ENCODE peak calls at places on chromosome 18, in nine cellular contexts. Z is PC-3, G is PC-9, H is HCT116, W is GM23248, J is OCI-LY7, T is Karpas-422, F is MM.1S, D is GM23338. E is an unnamed sample.

GRCh38 chr18:21083017-21083416 is 28.6 kb downstream of the ROCK1 start:
- DNase-seq in F (no peak), J (no peak), G (no peak), D (no peak), W (no peak), H (no peak), Z (no peak), T (no peak), E (no peak)

GRCh38 chr18:48300463-48300961 is 108.7 kb downstream of the ZBTB7C start:
- DNase-seq in G (no peak), D (peak; percentile 78), W (no peak), J (peak; percentile 14), Z (peak; percentile 5), F (peak; percentile 32), T (peak; percentile 72), H (no peak), E (no peak)

GRCh38 chr18:55927831-55928230 is 339.8 kb upstream of the TCF4 start:
- DNase-seq in T (no peak), H (no peak), J (no peak), Z (no peak), F (no peak), D (no peak), W (peak; percentile 76), G (no peak), E (no peak)

GRCh38 chr18:77554061-77554460 is 304.4 kb downstream of the GALR1 start:
- DNase-seq in G (no peak), W (no peak), J (no peak), T (no peak), F (no peak), H (no peak), Z (no peak), D (no peak), E (no peak)

GRCh38 chr18:23057096-23057495 is 78.2 kb upstream of the CABLES1 start:
- DNase-seq in D (no peak), Z (no peak), J (no peak), F (no peak), T (no peak), H (no peak), G (no peak), W (no peak), E (peak; percentile 56)

GRCh38 chr18:32317651-32318050 is 127.8 kb downstream of the MEP1B start:
- DNase-seq in T (no peak), Z (no peak), G (no peak), D (no peak), H (no peak), F (no peak), W (peak; percentile 71), J (no peak), E (no peak)

GRCh38 chr18:61466736-61467135 is 133.5 kb downstream of the CDH20 start:
- DNase-seq in G (no peak), Z (no peak), D (peak; percentile 8), J (no peak), F (no peak), T (no peak), W (no peak), H (no peak), E (no peak)

GRCh38 chr18:2168022-2168421 is 403.3 kb downstream of the METTL4 start:
- DNase-seq in W (no peak), T (no peak), H (no peak), F (no peak), J (no peak), D (no peak), G (no peak), Z (peak; percentile 19), E (no peak)

GRCh38 chr18:63708650-63709049 is 5.9 kb downstream of the SERPINB11 start:
- DNase-seq in T (no peak), F (no peak), G (no peak), J (no peak), Z (peak; percentile 29), H (no peak), W (peak; percentile 89), D (no peak), E (no peak)

GRCh38 chr18:46649071-46649862 is 7.8 kb downstream of the LOXHD1 start:
- DNase-seq in J (no peak), W (no peak), D (no peak), F (no peak), G (no peak), T (no peak), Z (no peak), H (no peak), E (no peak)

GRCh38 chr18:50619833-50620232 is 59.9 kb downstream of the MAPK4 start:
- DNase-seq in H (no peak), F (no peak), G (no peak), W (no peak), D (no peak), J (no peak), T (no peak), Z (no peak), E (no peak)

GRCh38 chr18:70181015-70181414 is 24.5 kb downstream of the RTTN start:
- DNase-seq in F (no peak), T (no peak), J (no peak), H (peak; percentile 94), D (no peak), W (peak; percentile 76), Z (peak; percentile 47), G (peak; percentile 90), E (no peak)

DNA sequence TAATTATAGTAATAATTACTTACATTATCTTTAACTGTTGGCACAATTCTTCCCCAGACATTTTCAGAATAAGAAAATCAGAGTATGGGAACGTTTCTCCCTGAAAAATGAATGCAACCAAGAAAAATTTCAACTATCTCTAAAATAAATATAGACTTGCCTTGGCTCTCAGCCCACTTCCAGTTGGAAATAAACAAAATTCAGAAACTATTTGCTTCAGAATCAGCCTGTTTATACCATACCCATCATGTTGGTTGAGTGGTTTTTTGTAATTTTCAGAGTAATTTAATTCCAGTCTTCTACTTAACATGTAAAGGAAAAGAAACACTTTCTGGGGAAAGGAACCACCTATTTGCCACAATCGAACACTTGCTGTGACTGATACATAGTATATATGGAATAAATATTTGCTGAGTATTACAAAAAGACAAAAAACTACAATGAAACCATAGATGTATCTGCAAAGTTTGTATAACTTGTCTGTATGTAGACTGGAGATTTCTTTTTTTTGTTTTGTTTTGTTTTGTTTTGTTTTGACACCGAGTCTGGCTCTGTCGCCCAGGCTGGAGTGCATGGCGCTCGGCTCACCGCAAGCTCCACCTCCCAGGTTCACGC is 165.5 kb downstream of the TMX3 start:
- DNase-seq in G (no peak), W (peak; percentile 14), D (no peak), J (no peak), F (no peak), H (no peak), T (no peak), Z (peak; percentile 15), E (no peak)
- H3K9me2 ChIP-seq in G (no peaks in the 10 kb centered on the region), W (no peaks in the 10 kb centered on the region), D (no peaks in the 10 kb centered on the region), J (no peaks in the 10 kb centered on the region), F (no peaks in the 10 kb centered on the region), H (no peaks in the 10 kb centered on the region), T (no peaks in the 10 kb centered on the region), Z (no peaks in the 10 kb centered on the region), E (no peaks in the 10 kb centered on the region)

GRCh38 chr18:30501594-30501993 is 540.9 kb downstream of the DSC3 start:
- DNase-seq in W (no peak), Z (no peak), H (no peak), T (no peak), F (no peak), G (no peak), D (no peak), J (no peak), E (no peak)
- H3K9me2 ChIP-seq in W (no peaks in the 10 kb centered on the region), Z (no peaks in the 10 kb centered on the region), H (no peaks in the 10 kb centered on the region), T (no peaks in the 10 kb centered on the region), F (no peaks in the 10 kb centered on the region), G (no peaks in the 10 kb centered on the region), D (no peaks in the 10 kb centered on the region), J (no peaks in the 10 kb centered on the region), E (no peaks in the 10 kb centered on the region)

DNA sequence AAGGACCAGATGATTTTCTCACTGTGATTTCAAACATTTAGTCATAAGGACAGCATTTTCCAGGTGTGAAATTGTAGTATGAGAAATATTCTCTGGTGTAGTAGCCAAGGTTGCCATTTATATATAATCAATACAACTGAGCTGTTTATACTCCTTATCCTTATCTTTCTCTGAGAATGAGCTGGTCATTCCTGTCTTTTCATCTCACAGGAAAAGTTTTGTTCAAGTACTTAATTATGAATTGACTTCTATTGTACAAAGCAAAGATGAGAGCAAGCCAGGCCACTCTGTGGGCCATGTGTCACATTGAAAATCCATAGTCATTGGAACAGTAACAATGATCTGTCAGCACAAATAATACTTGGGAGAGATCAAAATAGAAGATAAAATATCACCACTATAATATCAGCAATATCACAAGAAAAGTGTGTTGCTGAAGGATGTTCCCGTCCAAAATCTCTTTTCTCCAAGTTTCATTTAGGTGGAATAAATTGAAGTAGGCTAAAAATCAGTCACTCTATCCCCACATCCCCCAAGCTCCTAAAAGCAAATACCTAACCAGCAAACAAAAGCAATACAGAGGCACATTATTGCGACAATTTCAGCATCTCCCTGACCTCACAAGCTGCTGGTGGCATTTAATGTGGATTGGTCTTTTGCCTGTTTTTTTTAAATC is 2.1 kb downstream of the RIT2 start:
- DNase-seq in H (no peak), T (no peak), J (no peak), W (no peak), D (no peak), G (no peak), Z (no peak), F (no peak), E (no peak)
- H3K9me2 ChIP-seq in H (no peaks in the 10 kb centered on the region), T (peaks cover 2% of the 10 kb centered on the region), J (no peaks in the 10 kb centered on the region), W (no peaks in the 10 kb centered on the region), D (no peaks in the 10 kb centered on the region), G (no peaks in the 10 kb centered on the region), Z (no peaks in the 10 kb centered on the region), F (no peaks in the 10 kb centered on the region), E (no peaks in the 10 kb centered on the region)

GRCh38 chr18:3192286-3192685 is 27.5 kb downstream of the MYOM1 start:
- DNase-seq in T (no peak), G (no peak), H (no peak), D (no peak), J (no peak), W (no peak), F (no peak), Z (no peak), E (peak; percentile 12)
- H3K9me2 ChIP-seq in T (no peaks in the 10 kb centered on the region), G (no peaks in the 10 kb centered on the region), H (no peaks in the 10 kb centered on the region), D (no peaks in the 10 kb centered on the region), J (no peaks in the 10 kb centered on the region), W (no peaks in the 10 kb centered on the region), F (no peaks in the 10 kb centered on the region), Z (no peaks in the 10 kb centered on the region), E (no peaks in the 10 kb centered on the region)

GRCh38 chr18:74430811-74431571 is 26.1 kb downstream of the DIPK1C start:
- DNase-seq in G (no peak), J (no peak), D (no peak), W (no peak), F (no peak), T (peak; percentile 75), H (no peak), Z (no peak), E (no peak)

GRCh38 chr18:74435740-74436139 is 21.4 kb downstream of the DIPK1C start:
- DNase-seq in G (no peak), W (no peak), T (no peak), Z (no peak), H (no peak), J (no peak), D (no peak), F (no peak), E (no peak)

GRCh38 chr18:74436158-74436755 is 20.9 kb downstream of the DIPK1C start:
- DNase-seq in J (no peak), G (no peak), Z (no peak), D (peak; percentile 10), H (no peak), F (no peak), W (no peak), T (no peak), E (no peak)

GRCh38 chr18:74430231-74430630 is 26.9 kb downstream of the DIPK1C start:
- DNase-seq in F (no peak), G (no peak), H (no peak), T (no peak), J (no peak), Z (no peak), W (no peak), D (no peak), E (no peak)

GRCh38 chr18:74434466-74434865 is 22.6 kb downstream of the DIPK1C start:
- DNase-seq in H (no peak), F (no peak), J (no peak), T (no peak), Z (no peak), W (no peak), D (no peak), G (no peak), E (no peak)
- H3K9me2 ChIP-seq in H (no peaks in the 10 kb centered on the region), F (no peaks in the 10 kb centered on the region), J (no peaks in the 10 kb centered on the region), T (no peaks in the 10 kb centered on the region), Z (no peaks in the 10 kb centered on the region), W (no peaks in the 10 kb centered on the region), D (peaks cover 7% of the 10 kb centered on the region), G (no peaks in the 10 kb centered on the region), E (no peaks in the 10 kb centered on the region)